ENCODE peak calls at places on chromosome X, in four cellular contexts. I, M, A and S are unnamed samples.

GRCh38 chrX:72245461-72246089 is 6.7 kb upstream of the ERCC6L start:
- DNase-seq in I (peak), M (peak), A (peak), S (peak)

GRCh38 chrX:134371133-134371532 is 88.8 kb upstream of the HPRT1 start:
- DNase-seq in I (no peak), M (no peak), A (no peak), S (no peak)

GRCh38 chrX:52870041-52870440 is 2.2 kb upstream of the XAGE3 start:
- DNase-seq in I (no peak), M (no peak), A (no peak), S (no peak)

GRCh38 chrX:133097031-133097430 is at the start of gene USP26:
- DNase-seq in I (no peak), M (no peak), A (no peak), S (no peak)

GRCh38 chrX:6550999-6551398 is 16.1 kb upstream of the VCX3A start:
- DNase-seq in I (no peak), M (no peak), A (no peak), S (no peak)

GRCh38 chrX:97334850-97335249 is 451.1 kb downstream of the RPA4 start:
- DNase-seq in I (peak), M (no peak), A (no peak), S (no peak)

GRCh38 chrX:108735087-108735679 is 1.2 kb downstream of the IRS4 start:
- DNase-seq in I (peak), M (no peak), A (no peak), S (no peak)

GRCh38 chrX:11755724-11756123 is 2.3 kb upstream of the MSL3 start:
- DNase-seq in I (no peak), M (no peak), A (no peak), S (no peak)

GRCh38 chrX:155662297-155662696 is 49.5 kb upstream of the TMLHE start:
- DNase-seq in I (peak), M (no peak), A (no peak), S (no peak)

GRCh38 chrX:150324035-150324728 is 38.9 kb upstream of the MAMLD1 start:
- DNase-seq in I (no peak), M (no peak), A (peak), S (peak)

GRCh38 chrX:6685489-6685888 is 150.6 kb upstream of the VCX3A start:
- DNase-seq in I (no peak), M (no peak), A (no peak), S (no peak)

GRCh38 chrX:8913665-8914409 is 112.7 kb upstream of the FAM9A start:
- DNase-seq in I (no peak), M (peak), A (peak), S (peak)

GRCh38 chrX:129925305-129926092 is 19.5 kb downstream of the UTP14A start:
- DNase-seq in I (peak), M (peak), A (peak), S (peak)

GRCh38 chrX:122552291-122552800 is 631.7 kb upstream of the GRIA3 start:
- DNase-seq in I (no peak), M (no peak), A (peak), S (no peak)

GRCh38 chrX:46957299-46957698 is 45.1 kb downstream of the JADE3 start:
- DNase-seq in I (no peak), M (no peak), A (no peak), S (no peak)

GRCh38 chrX:153874091-153874365 is 11.9 kb downstream of the L1CAM start:
- DNase-seq in I (no peak), M (no peak), A (no peak), S (no peak)

GRCh38 chrX:23952984-23953907 is 45.4 kb downstream of the CXorf58 start:
- DNase-seq in I (peak), M (no peak), A (no peak), S (no peak)

GRCh38 chrX:9064694-9065093 is 30.8 kb upstream of the FAM9B start:
- DNase-seq in I (no peak), M (no peak), A (no peak), S (no peak)

GRCh38 chrX:77415161-77415560 is 32.0 kb upstream of the FGF16 start:
- DNase-seq in I (no peak), M (no peak), A (no peak), S (no peak)

GRCh38 chrX:57651169-57651919 is 28.7 kb downstream of the NLRP2B start:
- DNase-seq in I (no peak), M (no peak), A (no peak), S (no peak)

GRCh38 chrX:50852524-50852923 is 38.5 kb upstream of the SHROOM4 start:
- DNase-seq in I (no peak), M (no peak), A (no peak), S (no peak)

GRCh38 chrX:76971393-76972376 is 475.5 kb upstream of the FGF16 start:
- DNase-seq in I (peak), M (no peak), A (no peak), S (no peak)

GRCh38 chrX:122770581-122770980 is 413.5 kb upstream of the GRIA3 start:
- DNase-seq in I (no peak), M (no peak), A (no peak), S (no peak)

GRCh38 chrX:120697053-120697452 is 67.2 kb upstream of the C1GALT1C1 start:
- DNase-seq in I (peak), M (no peak), A (no peak), S (no peak)

GRCh38 chrX:2188840-2189239 is 311.9 kb downstream of the DHRSX start:
- DNase-seq in I (no peak), M (no peak), A (no peak), S (no peak)

GRCh38 chrX:750812-751211 is 120.2 kb downstream of the SHOX start:
- DNase-seq in I (no peak), M (no peak), A (no peak), S (no peak)

GRCh38 chrX:40153335-40154221 is 55.8 kb upstream of the BCOR start:
- DNase-seq in I (peak), M (peak), A (peak), S (no peak)

GRCh38 chrX:123487674-123488073 is 245.2 kb downstream of the THOC2 start:
- DNase-seq in I (no peak), M (no peak), A (no peak), S (no peak)

GRCh38 chrX:1398431-1399340 is 6.8 kb upstream of the SLC25A6 start:
- DNase-seq in I (no peak), M (no peak), A (no peak), S (no peak)

GRCh38 chrX:44267861-44268260 is 75.6 kb downstream of the EFHC2 start:
- DNase-seq in I (no peak), M (no peak), A (no peak), S (no peak)

GRCh38 chrX:67998540-67998939 is 434.8 kb downstream of the OPHN1 start:
- DNase-seq in I (no peak), M (no peak), A (no peak), S (no peak)
- TF ChIP-seq CTCF in I (no peak), M (no peak), A (no peak), S (no peak)

GRCh38 chrX:138875472-138875871 is 164.0 kb upstream of the FGF13 start:
- DNase-seq in I (no peak), M (no peak), A (no peak), S (no peak)

GRCh38 chrX:138871739-138872138 is 160.2 kb upstream of the FGF13 start:
- DNase-seq in I (no peak), M (no peak), A (no peak), S (no peak)

GRCh38 chrX:138877746-138878145 is 166.2 kb upstream of the FGF13 start:
- DNase-seq in I (no peak), M (no peak), A (no peak), S (peak)

GRCh38 chrX:138874271-138874670 is 162.8 kb upstream of the FGF13 start:
- DNase-seq in I (no peak), M (no peak), A (no peak), S (no peak)

GRCh38 chrX:138872537-138872936 is 161.0 kb upstream of the FGF13 start:
- DNase-seq in I (no peak), M (no peak), A (no peak), S (peak)
- TF ChIP-seq CTCF in I (no peak), M (no peak), A (no peak), S (no peak)

DNA sequence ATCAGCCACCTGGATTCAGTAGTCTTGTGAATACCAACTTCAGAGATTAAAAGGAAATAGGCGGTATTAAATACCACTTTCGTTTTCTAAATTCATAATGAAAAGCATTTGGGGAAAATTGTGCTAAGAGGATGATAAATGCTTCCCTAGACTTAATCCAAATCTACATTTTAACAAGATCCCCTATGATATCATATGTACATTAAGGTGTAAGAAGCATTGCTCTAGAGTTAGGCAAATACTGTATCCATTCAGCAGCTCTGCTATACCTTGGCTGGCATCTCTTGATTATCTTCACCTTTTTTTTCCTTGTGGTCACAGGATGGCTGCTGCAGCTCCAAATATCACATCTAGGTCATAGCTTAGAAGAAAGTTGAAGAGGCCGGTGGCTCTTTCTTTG is 40.6 kb upstream of the PHEX start:
- DNase-seq in I (no peak), M (no peak), A (no peak), S (no peak)
- TF ChIP-seq CTCF in I (no peak), M (no peak), A (no peak), S (no peak)

DNA sequence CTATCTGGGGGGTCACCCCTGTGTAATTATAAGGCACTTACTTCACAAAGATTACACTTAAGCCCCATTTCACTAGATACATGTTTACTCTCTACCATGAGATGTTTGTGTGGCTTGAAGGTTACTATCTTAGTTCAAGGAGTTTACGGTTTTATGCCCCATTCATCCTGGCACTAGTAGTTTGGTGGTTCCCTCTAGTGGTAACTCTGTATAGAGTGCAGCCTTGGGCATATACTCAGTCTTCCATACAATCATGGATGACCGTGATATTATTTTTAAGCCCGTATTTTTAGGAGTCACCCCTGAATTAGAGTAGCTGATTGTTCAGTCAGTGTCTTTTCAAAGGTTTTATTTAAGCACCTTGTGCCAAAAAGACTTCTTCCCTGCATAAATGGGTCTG is 109.9 kb upstream of the FAM47C start:
- DNase-seq in I (peak), M (no peak), A (peak), S (no peak)
- TF ChIP-seq CTCF in I (peak), M (peak), A (no peak), S (peak)

DNA sequence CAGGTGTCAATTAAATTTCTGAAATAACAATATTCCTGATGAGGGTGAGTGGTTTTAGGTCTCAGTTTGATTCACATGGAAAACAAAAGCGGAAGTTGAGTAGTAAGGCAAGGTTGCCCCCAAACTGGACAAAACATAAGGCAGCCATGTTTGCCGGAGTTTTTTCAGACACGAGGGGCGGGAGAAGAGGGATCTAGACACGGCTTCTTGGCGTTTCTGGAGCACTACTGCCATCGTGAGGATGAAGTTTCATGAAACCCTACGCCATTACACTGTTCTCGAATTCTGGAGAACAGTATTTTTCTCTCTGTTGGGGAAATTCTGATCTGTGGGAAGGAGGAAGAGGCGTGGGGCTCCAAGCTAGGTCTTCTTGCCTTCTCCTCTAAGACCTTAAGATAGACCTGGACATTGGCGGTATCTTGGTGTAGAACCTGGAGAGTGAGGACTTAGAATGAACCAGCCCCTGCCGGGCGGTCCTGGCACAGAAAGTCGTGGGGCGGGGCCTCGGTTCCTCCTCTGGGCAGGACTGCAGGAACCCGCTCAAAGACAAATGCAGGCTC is 160.3 kb downstream of the OR13H1 start:
- DNase-seq in I (peak), M (no peak), A (no peak), S (peak)
- TF ChIP-seq CTCF in I (no peak), M (peak), A (no peak), S (peak)

DNA sequence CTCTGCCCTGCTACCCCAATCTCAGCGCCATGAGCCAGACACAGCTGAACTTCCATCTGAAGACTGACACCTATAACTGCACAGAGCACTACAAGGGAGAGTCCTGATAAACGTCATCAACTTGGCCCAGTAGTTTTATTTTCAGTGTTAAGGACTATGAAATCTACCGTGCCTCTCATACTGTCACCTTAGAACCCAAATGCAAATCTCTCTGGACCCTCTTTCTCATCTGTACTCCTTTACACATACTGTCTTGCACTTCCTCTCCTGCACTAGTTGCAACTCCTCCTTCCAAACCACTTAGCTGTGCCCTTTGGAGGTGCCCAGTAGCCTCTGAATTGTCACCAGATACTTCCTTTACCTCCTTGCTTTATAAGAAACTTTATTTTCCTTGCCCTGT is 420.2 kb upstream of the CNKSR2 start:
- DNase-seq in I (no peak), M (no peak), A (no peak), S (no peak)
- TF ChIP-seq CTCF in I (no peak), M (no peak), A (no peak), S (no peak)

GRCh38 chrX:17009856-17010650 is 63.6 kb downstream of the REPS2 start:
- DNase-seq in I (no peak), M (no peak), A (no peak), S (no peak)

GRCh38 chrX:17005712-17006372 is 59.4 kb downstream of the REPS2 start:
- DNase-seq in I (no peak), M (no peak), A (no peak), S (no peak)

GRCh38 chrX:17007134-17007768 is 60.8 kb downstream of the REPS2 start:
- DNase-seq in I (peak), M (peak), A (peak), S (peak)
- TF ChIP-seq CTCF in I (peak), M (peak), A (peak), S (peak)

GRCh38 chrX:71070531-71070930 is 2.4 kb upstream of the SNX12 start:
- DNase-seq in I (no peak), M (no peak), A (no peak), S (no peak)

GRCh38 chrX:71067079-71067478 is 1.1 kb downstream of the SNX12 start:
- DNase-seq in I (no peak), M (no peak), A (no peak), S (no peak)

GRCh38 chrX:71067727-71068051 is 445 bp downstream of the SNX12 start:
- DNase-seq in I (no peak), M (no peak), A (no peak), S (no peak)

DNA sequence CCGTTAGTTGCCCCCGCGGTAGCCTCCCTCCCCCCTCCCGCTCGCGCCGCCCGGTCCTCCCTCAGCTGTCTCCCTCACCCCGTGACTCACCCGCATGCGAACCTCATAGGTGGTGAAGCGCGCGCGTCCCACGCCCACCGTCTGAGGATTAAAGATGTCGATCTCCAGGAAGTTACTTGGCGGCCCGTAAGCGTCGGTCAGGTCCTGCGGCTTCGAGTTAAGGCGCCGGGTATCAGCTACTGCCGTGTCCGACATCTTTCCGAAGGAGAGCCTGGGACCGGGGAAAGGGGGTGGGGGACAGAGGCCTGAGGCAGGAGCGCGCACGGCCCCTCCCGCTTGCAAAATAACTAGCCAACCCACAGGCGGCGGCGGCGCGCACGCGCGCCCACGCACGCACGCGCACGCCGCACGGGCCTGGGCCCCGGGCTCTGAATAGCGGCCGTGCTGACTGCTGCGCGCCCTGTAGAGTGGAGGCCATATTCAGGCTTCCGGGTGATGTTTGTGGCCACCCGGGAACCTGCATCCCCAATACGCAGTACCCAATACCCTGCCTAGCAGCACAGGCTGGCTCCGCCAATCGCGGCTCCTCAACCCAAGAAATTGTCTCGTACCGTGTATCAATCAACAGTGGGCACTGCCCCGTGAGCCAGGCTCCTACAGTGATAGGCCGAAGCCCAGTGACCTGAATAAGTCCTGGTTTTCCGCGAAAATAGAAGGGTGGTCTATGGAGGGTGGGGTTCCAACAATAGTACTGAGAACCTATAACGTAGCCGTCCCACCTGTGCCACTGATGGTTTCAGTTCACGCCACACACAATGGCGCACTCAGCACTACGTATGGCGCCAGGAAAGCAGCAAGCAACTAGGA is at the start of gene SNX12:
- DNase-seq in I (peak), M (peak), A (peak), S (peak)
- TF ChIP-seq CTCF in I (no peak), M (no peak), A (no peak), S (no peak)